ENCODE peak calls at places on chromosomes 5 and 9, in ten cellular contexts. One of them, this sample, is unnamed.

GRCh38 chr9:102445181-102445747 is 549.9 kb upstream of the CYLC2 start:
- DNase-seq in fibroblast of the aortic adventitia: no peak
- DNase-seq in lower lobe of right lung: no peak
- DNase-seq in transverse colon: no peak
- DNase-seq in AG04450: no peak
- DNase-seq in aorta: no peak
- DNase-seq in adrenal gland: no peak
- DNase-seq in LNCaP clone FGC: no peak
- DNase-seq in IMR-90: no peak
- DNase-seq in cardiac fibroblast: no peak
- DNase-seq in this sample: no peak

GRCh38 chr5:147168578-147169327 is 66.1 kb upstream of the STK32A start:
- DNase-seq in transverse colon: no peak
- DNase-seq in LNCaP clone FGC: no peak
- DNase-seq in lower lobe of right lung: no peak
- DNase-seq in cardiac fibroblast: peak; percentile 26
- DNase-seq in AG04450: no peak
- DNase-seq in fibroblast of the aortic adventitia: peak; percentile 52
- DNase-seq in aorta: no peak
- DNase-seq in adrenal gland: no peak
- DNase-seq in IMR-90: peak; percentile 49
- DNase-seq in this sample: peak; percentile 11

GRCh38 chr5:137575211-137575610 is 76.1 kb upstream of the SPOCK1 start:
- DNase-seq in cardiac fibroblast: no peak
- DNase-seq in LNCaP clone FGC: no peak
- DNase-seq in IMR-90: no peak
- DNase-seq in transverse colon: no peak
- DNase-seq in adrenal gland: no peak
- DNase-seq in AG04450: no peak
- DNase-seq in aorta: no peak
- DNase-seq in fibroblast of the aortic adventitia: no peak
- DNase-seq in lower lobe of right lung: no peak
- DNase-seq in this sample: no peak

GRCh38 chr9:126860757-126861466 is 473 bp downstream of the ZBTB34 start:
- DNase-seq in LNCaP clone FGC: no peak
- DNase-seq in IMR-90: no peak
- DNase-seq in adrenal gland: no peak
- DNase-seq in AG04450: no peak
- DNase-seq in fibroblast of the aortic adventitia: no peak
- DNase-seq in lower lobe of right lung: peak; percentile 61
- DNase-seq in cardiac fibroblast: no peak
- DNase-seq in aorta: peak; percentile 84
- DNase-seq in transverse colon: peak; percentile 57
- DNase-seq in this sample: peak; percentile 30

GRCh38 chr9:115653231-115653630 is 500.4 kb upstream of the PAPPA start:
- DNase-seq in LNCaP clone FGC: no peak
- DNase-seq in lower lobe of right lung: no peak
- DNase-seq in fibroblast of the aortic adventitia: peak; percentile 76
- DNase-seq in aorta: no peak
- DNase-seq in IMR-90: peak; percentile 92
- DNase-seq in cardiac fibroblast: peak; percentile 54
- DNase-seq in transverse colon: no peak
- DNase-seq in AG04450: peak; percentile 85
- DNase-seq in adrenal gland: no peak
- DNase-seq in this sample: no peak

GRCh38 chr5:15304914-15305834 is 194.8 kb upstream of the FBXL7 start:
- DNase-seq in IMR-90: no peak
- DNase-seq in fibroblast of the aortic adventitia: no peak
- DNase-seq in transverse colon: no peak
- DNase-seq in AG04450: no peak
- DNase-seq in lower lobe of right lung: no peak
- DNase-seq in aorta: no peak
- DNase-seq in LNCaP clone FGC: no peak
- DNase-seq in adrenal gland: no peak
- DNase-seq in cardiac fibroblast: no peak
- DNase-seq in this sample: no peak

GRCh38 chr5:60578295-60578694 is 121.7 kb downstream of the DEPDC1B start:
- DNase-seq in aorta: no peak
- DNase-seq in adrenal gland: no peak
- DNase-seq in transverse colon: no peak
- DNase-seq in AG04450: no peak
- DNase-seq in IMR-90: no peak
- DNase-seq in fibroblast of the aortic adventitia: no peak
- DNase-seq in lower lobe of right lung: no peak
- DNase-seq in cardiac fibroblast: no peak
- DNase-seq in LNCaP clone FGC: no peak
- DNase-seq in this sample: no peak

GRCh38 chr5:71873202-71873601 is 154.1 kb downstream of the CARTPT start:
- DNase-seq in adrenal gland: no peak
- DNase-seq in IMR-90: no peak
- DNase-seq in aorta: no peak
- DNase-seq in transverse colon: no peak
- DNase-seq in fibroblast of the aortic adventitia: no peak
- DNase-seq in LNCaP clone FGC: no peak
- DNase-seq in AG04450: no peak
- DNase-seq in lower lobe of right lung: no peak
- DNase-seq in cardiac fibroblast: no peak
- DNase-seq in this sample: peak; percentile 86

GRCh38 chr5:143557992-143558506 is 154.6 kb upstream of the NR3C1 start:
- DNase-seq in LNCaP clone FGC: no peak
- DNase-seq in fibroblast of the aortic adventitia: no peak
- DNase-seq in cardiac fibroblast: no peak
- DNase-seq in lower lobe of right lung: no peak
- DNase-seq in adrenal gland: no peak
- DNase-seq in IMR-90: no peak
- DNase-seq in transverse colon: no peak
- DNase-seq in aorta: no peak
- DNase-seq in AG04450: no peak
- DNase-seq in this sample: no peak

GRCh38 chr5:68277427-68277826 is 61.9 kb downstream of the PIK3R1 start:
- DNase-seq in IMR-90: peak; percentile 77
- DNase-seq in cardiac fibroblast: no peak
- DNase-seq in AG04450: no peak
- DNase-seq in LNCaP clone FGC: no peak
- DNase-seq in transverse colon: no peak
- DNase-seq in fibroblast of the aortic adventitia: no peak
- DNase-seq in aorta: no peak
- DNase-seq in lower lobe of right lung: no peak
- DNase-seq in adrenal gland: no peak
- DNase-seq in this sample: peak; percentile 92

GRCh38 chr5:141958113-141958512 is at the start of gene PCDH12:
- DNase-seq in transverse colon: peak; percentile 13
- DNase-seq in fibroblast of the aortic adventitia: peak; percentile 22
- DNase-seq in LNCaP clone FGC: no peak
- DNase-seq in AG04450: no peak
- DNase-seq in lower lobe of right lung: no peak
- DNase-seq in adrenal gland: peak; percentile 36
- DNase-seq in IMR-90: peak; percentile 7
- DNase-seq in aorta: no peak
- DNase-seq in cardiac fibroblast: peak; percentile 81
- DNase-seq in this sample: peak; percentile 14

GRCh38 chr9:100919526-100919925 is 109.0 kb upstream of the PLPPR1 start:
- DNase-seq in adrenal gland: no peak
- DNase-seq in aorta: no peak
- DNase-seq in cardiac fibroblast: no peak
- DNase-seq in fibroblast of the aortic adventitia: no peak
- DNase-seq in lower lobe of right lung: no peak
- DNase-seq in transverse colon: no peak
- DNase-seq in LNCaP clone FGC: no peak
- DNase-seq in IMR-90: no peak
- DNase-seq in AG04450: no peak
- DNase-seq in this sample: no peak

GRCh38 chr9:111524731-111525055 is 286 bp upstream of the ZNF483 start:
- DNase-seq in aorta: no peak
- DNase-seq in LNCaP clone FGC: no peak
- DNase-seq in AG04450: no peak
- DNase-seq in cardiac fibroblast: no peak
- DNase-seq in adrenal gland: no peak
- DNase-seq in fibroblast of the aortic adventitia: no peak
- DNase-seq in IMR-90: no peak
- DNase-seq in transverse colon: no peak
- DNase-seq in lower lobe of right lung: no peak
- DNase-seq in this sample: no peak
- H3K4me3 ChIP-seq in aorta: peak overlapping the region; percentile 84
- H3K4me3 ChIP-seq in LNCaP clone FGC: peak overlapping the region; percentile 82
- H3K4me3 ChIP-seq in AG04450: peak overlapping the region; percentile 80
- H3K4me3 ChIP-seq in cardiac fibroblast: peak overlapping the region; percentile 86
- H3K4me3 ChIP-seq in adrenal gland: peak overlapping the region; percentile 97
- H3K4me3 ChIP-seq in fibroblast of the aortic adventitia: peak overlapping the region; percentile 88
- H3K4me3 ChIP-seq in IMR-90: peak overlapping the region; percentile 85
- H3K4me3 ChIP-seq in transverse colon: peak overlapping the region; percentile 49
- H3K4me3 ChIP-seq in lower lobe of right lung: peak overlapping the region; percentile 73
- H3K4me3 ChIP-seq in this sample: peak overlapping the region; percentile 75

GRCh38 chr9:97220894-97221477 is 86.5 kb upstream of the CCDC180 start:
- DNase-seq in IMR-90: no peak
- DNase-seq in LNCaP clone FGC: no peak
- DNase-seq in lower lobe of right lung: no peak
- DNase-seq in adrenal gland: no peak
- DNase-seq in transverse colon: no peak
- DNase-seq in aorta: no peak
- DNase-seq in cardiac fibroblast: no peak
- DNase-seq in fibroblast of the aortic adventitia: no peak
- DNase-seq in AG04450: no peak
- DNase-seq in this sample: no peak
- H3K4me3 ChIP-seq in IMR-90: no peak overlapping the region
- H3K4me3 ChIP-seq in LNCaP clone FGC: no peak overlapping the region
- H3K4me3 ChIP-seq in lower lobe of right lung: peak overlapping the region; percentile 38
- H3K4me3 ChIP-seq in adrenal gland: peak overlapping the region; percentile 48
- H3K4me3 ChIP-seq in transverse colon: peak overlapping the region; percentile 18
- H3K4me3 ChIP-seq in aorta: no peak overlapping the region
- H3K4me3 ChIP-seq in cardiac fibroblast: no peak overlapping the region
- H3K4me3 ChIP-seq in fibroblast of the aortic adventitia: peak overlapping the region; percentile 28
- H3K4me3 ChIP-seq in AG04450: peak overlapping the region; percentile 37
- H3K4me3 ChIP-seq in this sample: no peak overlapping the region

GRCh38 chr5:119377066-119377465 is 21.2 kb downstream of the TNFAIP8 start:
- DNase-seq in adrenal gland: no peak
- DNase-seq in transverse colon: no peak
- DNase-seq in aorta: no peak
- DNase-seq in AG04450: no peak
- DNase-seq in LNCaP clone FGC: no peak
- DNase-seq in fibroblast of the aortic adventitia: no peak
- DNase-seq in cardiac fibroblast: no peak
- DNase-seq in lower lobe of right lung: no peak
- DNase-seq in IMR-90: no peak
- DNase-seq in this sample: no peak

GRCh38 chr5:119378075-119378699 is 22.4 kb downstream of the TNFAIP8 start:
- DNase-seq in aorta: no peak
- DNase-seq in AG04450: peak; percentile 41
- DNase-seq in transverse colon: no peak
- DNase-seq in fibroblast of the aortic adventitia: peak; percentile 73
- DNase-seq in LNCaP clone FGC: no peak
- DNase-seq in lower lobe of right lung: no peak
- DNase-seq in adrenal gland: no peak
- DNase-seq in cardiac fibroblast: no peak
- DNase-seq in IMR-90: peak; percentile 66
- DNase-seq in this sample: no peak

GRCh38 chr5:119382167-119382566 is 26.3 kb downstream of the TNFAIP8 start:
- DNase-seq in LNCaP clone FGC: no peak
- DNase-seq in transverse colon: no peak
- DNase-seq in aorta: no peak
- DNase-seq in AG04450: peak; percentile 82
- DNase-seq in IMR-90: peak; percentile 94
- DNase-seq in cardiac fibroblast: no peak
- DNase-seq in adrenal gland: no peak
- DNase-seq in fibroblast of the aortic adventitia: no peak
- DNase-seq in lower lobe of right lung: no peak
- DNase-seq in this sample: peak; percentile 26

GRCh38 chr5:119379929-119380328 is 24.1 kb downstream of the TNFAIP8 start:
- DNase-seq in adrenal gland: no peak
- DNase-seq in fibroblast of the aortic adventitia: no peak
- DNase-seq in IMR-90: no peak
- DNase-seq in aorta: no peak
- DNase-seq in lower lobe of right lung: no peak
- DNase-seq in cardiac fibroblast: no peak
- DNase-seq in transverse colon: no peak
- DNase-seq in LNCaP clone FGC: no peak
- DNase-seq in AG04450: no peak
- DNase-seq in this sample: no peak

DNA sequence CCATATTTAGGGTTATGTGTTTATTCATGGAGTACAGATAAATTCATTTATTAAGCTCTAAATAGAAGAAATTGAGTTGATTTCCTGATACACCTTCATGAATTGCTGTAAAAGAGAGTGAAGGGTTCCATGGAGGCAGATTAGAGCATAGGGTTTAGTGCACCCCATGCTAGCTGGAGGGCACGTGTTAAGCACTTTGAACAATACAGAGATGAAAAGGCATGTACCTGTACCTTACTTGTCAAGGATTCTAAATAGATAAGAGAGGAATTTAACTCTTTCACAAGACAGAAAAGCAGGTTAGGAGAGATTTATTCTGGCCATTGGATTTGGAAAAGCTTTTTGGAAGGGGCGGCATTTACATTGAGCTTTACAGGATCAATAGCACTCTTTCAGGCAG is 23.3 kb downstream of the TNFAIP8 start:
- DNase-seq in fibroblast of the aortic adventitia: no peak
- DNase-seq in LNCaP clone FGC: no peak
- DNase-seq in transverse colon: no peak
- DNase-seq in cardiac fibroblast: no peak
- DNase-seq in lower lobe of right lung: no peak
- DNase-seq in adrenal gland: no peak
- DNase-seq in AG04450: no peak
- DNase-seq in IMR-90: no peak
- DNase-seq in aorta: no peak
- DNase-seq in this sample: no peak
- H3K4me3 ChIP-seq in fibroblast of the aortic adventitia: no peak overlapping the region
- H3K4me3 ChIP-seq in LNCaP clone FGC: no peak overlapping the region
- H3K4me3 ChIP-seq in transverse colon: no peak overlapping the region
- H3K4me3 ChIP-seq in cardiac fibroblast: no peak overlapping the region
- H3K4me3 ChIP-seq in lower lobe of right lung: no peak overlapping the region
- H3K4me3 ChIP-seq in adrenal gland: no peak overlapping the region
- H3K4me3 ChIP-seq in AG04450: no peak overlapping the region
- H3K4me3 ChIP-seq in IMR-90: no peak overlapping the region
- H3K4me3 ChIP-seq in aorta: no peak overlapping the region
- H3K4me3 ChIP-seq in this sample: no peak overlapping the region

GRCh38 chr9:83976372-83976771 is 3.6 kb downstream of the HNRNPK start:
- DNase-seq in AG04450: no peak
- DNase-seq in cardiac fibroblast: no peak
- DNase-seq in IMR-90: no peak
- DNase-seq in adrenal gland: no peak
- DNase-seq in LNCaP clone FGC: no peak
- DNase-seq in lower lobe of right lung: no peak
- DNase-seq in aorta: no peak
- DNase-seq in transverse colon: no peak
- DNase-seq in fibroblast of the aortic adventitia: no peak
- DNase-seq in this sample: no peak
- H3K4me3 ChIP-seq in AG04450: no peak overlapping the region
- H3K4me3 ChIP-seq in cardiac fibroblast: no peak overlapping the region
- H3K4me3 ChIP-seq in IMR-90: no peak overlapping the region
- H3K4me3 ChIP-seq in adrenal gland: no peak overlapping the region
- H3K4me3 ChIP-seq in LNCaP clone FGC: no peak overlapping the region
- H3K4me3 ChIP-seq in lower lobe of right lung: no peak overlapping the region
- H3K4me3 ChIP-seq in aorta: no peak overlapping the region
- H3K4me3 ChIP-seq in transverse colon: no peak overlapping the region
- H3K4me3 ChIP-seq in fibroblast of the aortic adventitia: no peak overlapping the region
- H3K4me3 ChIP-seq in this sample: no peak overlapping the region

This sample was measured in epithelial cell of esophagus.